ENCODE peak calls at places on chromosomes 4 and X, in eight cellular contexts. One of them, this sample, is unnamed.

GRCh38 chr4:21688596-21689265 is 259.8 kb downstream of the KCNIP4 start:
- DNase-seq in T-helper 9 cell: no peak
- DNase-seq in EL: no peak
- DNase-seq in mesothelial cell of epicardium: no peak
- DNase-seq in SW480: no peak
- DNase-seq in frontal cortex: no peak
- DNase-seq in D721Med: no peak
- DNase-seq in NCI-H1092 treated with DMSO at 0.1 percent for 48 hours: no peak
- DNase-seq in this sample: no peak

GRCh38 chr4:158758142-158758541 is 10.7 kb upstream of the FNIP2 start:
- DNase-seq in T-helper 9 cell: no peak
- DNase-seq in EL: peak
- DNase-seq in mesothelial cell of epicardium: no peak
- DNase-seq in SW480: no peak
- DNase-seq in frontal cortex: no peak
- DNase-seq in D721Med: no peak
- DNase-seq in NCI-H1092 treated with DMSO at 0.1 percent for 48 hours: no peak
- DNase-seq in this sample: no peak

GRCh38 chr4:183960021-183960420 is 54.9 kb downstream of the STOX2 start:
- DNase-seq in T-helper 9 cell: no peak
- DNase-seq in EL: peak
- DNase-seq in mesothelial cell of epicardium: no peak
- DNase-seq in SW480: peak
- DNase-seq in frontal cortex: peak
- DNase-seq in D721Med: no peak
- DNase-seq in NCI-H1092 treated with DMSO at 0.1 percent for 48 hours: peak
- DNase-seq in this sample: peak

GRCh38 chr4:150972592-150972991 is 42.5 kb downstream of the LRBA start:
- DNase-seq in T-helper 9 cell: no peak
- DNase-seq in EL: no peak
- DNase-seq in mesothelial cell of epicardium: no peak
- DNase-seq in SW480: no peak
- DNase-seq in frontal cortex: no peak
- DNase-seq in D721Med: no peak
- DNase-seq in NCI-H1092 treated with DMSO at 0.1 percent for 48 hours: no peak
- DNase-seq in this sample: peak

GRCh38 chrX:17075004-17075403 is 128.5 kb downstream of the REPS2 start:
- DNase-seq in T-helper 9 cell: no peak
- DNase-seq in EL: no peak
- DNase-seq in mesothelial cell of epicardium: no peak
- DNase-seq in SW480: no peak
- DNase-seq in frontal cortex: no peak
- DNase-seq in D721Med: no peak
- DNase-seq in NCI-H1092 treated with DMSO at 0.1 percent for 48 hours: no peak
- DNase-seq in this sample: no peak

GRCh38 chr4:11189756-11190155 is 238.9 kb downstream of the HS3ST1 start:
- DNase-seq in T-helper 9 cell: no peak
- DNase-seq in EL: no peak
- DNase-seq in mesothelial cell of epicardium: no peak
- DNase-seq in SW480: no peak
- DNase-seq in frontal cortex: no peak
- DNase-seq in D721Med: no peak
- DNase-seq in NCI-H1092 treated with DMSO at 0.1 percent for 48 hours: no peak
- DNase-seq in this sample: no peak

GRCh38 chr4:76363556-76364290 is 57.2 kb downstream of the STBD1 start:
- DNase-seq in T-helper 9 cell: no peak
- DNase-seq in EL: peak
- DNase-seq in mesothelial cell of epicardium: no peak
- DNase-seq in SW480: no peak
- DNase-seq in frontal cortex: no peak
- DNase-seq in D721Med: no peak
- DNase-seq in NCI-H1092 treated with DMSO at 0.1 percent for 48 hours: no peak
- DNase-seq in this sample: no peak

GRCh38 chrX:154818916-154819770 is 13.9 kb upstream of the MPP1 start:
- DNase-seq in T-helper 9 cell: no peak
- DNase-seq in EL: no peak
- DNase-seq in mesothelial cell of epicardium: no peak
- DNase-seq in SW480: no peak
- DNase-seq in frontal cortex: no peak
- DNase-seq in D721Med: no peak
- DNase-seq in NCI-H1092 treated with DMSO at 0.1 percent for 48 hours: no peak
- DNase-seq in this sample: no peak

GRCh38 chrX:103839404-103839803 is 7.3 kb upstream of the RAB9B start:
- DNase-seq in T-helper 9 cell: no peak
- DNase-seq in EL: no peak
- DNase-seq in mesothelial cell of epicardium: no peak
- DNase-seq in SW480: no peak
- DNase-seq in frontal cortex: no peak
- DNase-seq in D721Med: no peak
- DNase-seq in NCI-H1092 treated with DMSO at 0.1 percent for 48 hours: no peak
- DNase-seq in this sample: no peak

GRCh38 chrX:108313662-108314061 is 124.6 kb downstream of the COL4A6 start:
- DNase-seq in T-helper 9 cell: no peak
- DNase-seq in EL: peak
- DNase-seq in mesothelial cell of epicardium: no peak
- DNase-seq in SW480: no peak
- DNase-seq in frontal cortex: no peak
- DNase-seq in D721Med: no peak
- DNase-seq in NCI-H1092 treated with DMSO at 0.1 percent for 48 hours: no peak
- DNase-seq in this sample: no peak

GRCh38 chr4:8838296-8838695 is 33.3 kb downstream of the HMX1 start:
- DNase-seq in T-helper 9 cell: no peak
- DNase-seq in EL: no peak
- DNase-seq in mesothelial cell of epicardium: no peak
- DNase-seq in SW480: no peak
- DNase-seq in frontal cortex: no peak
- DNase-seq in D721Med: no peak
- DNase-seq in NCI-H1092 treated with DMSO at 0.1 percent for 48 hours: no peak
- DNase-seq in this sample: no peak

GRCh38 chr4:185312699-185313098 is 83.0 kb downstream of the LRP2BP start:
- DNase-seq in T-helper 9 cell: no peak
- DNase-seq in EL: no peak
- DNase-seq in mesothelial cell of epicardium: no peak
- DNase-seq in SW480: no peak
- DNase-seq in frontal cortex: no peak
- DNase-seq in D721Med: no peak
- DNase-seq in NCI-H1092 treated with DMSO at 0.1 percent for 48 hours: no peak
- DNase-seq in this sample: no peak

GRCh38 chr4:159506801-159507517 is 404.1 kb downstream of the RAPGEF2 start:
- DNase-seq in T-helper 9 cell: no peak
- DNase-seq in EL: no peak
- DNase-seq in mesothelial cell of epicardium: no peak
- DNase-seq in SW480: no peak
- DNase-seq in frontal cortex: no peak
- DNase-seq in D721Med: no peak
- DNase-seq in NCI-H1092 treated with DMSO at 0.1 percent for 48 hours: no peak
- DNase-seq in this sample: no peak

GRCh38 chr4:76199664-76200211 is 13.9 kb downstream of the SCARB2 start:
- DNase-seq in T-helper 9 cell: no peak
- DNase-seq in EL: no peak
- DNase-seq in mesothelial cell of epicardium: no peak
- DNase-seq in SW480: no peak
- DNase-seq in frontal cortex: no peak
- DNase-seq in D721Med: no peak
- DNase-seq in NCI-H1092 treated with DMSO at 0.1 percent for 48 hours: peak
- DNase-seq in this sample: no peak

GRCh38 chr4:164800786-164801185 is 46.9 kb downstream of the SMIM31 start:
- DNase-seq in T-helper 9 cell: no peak
- DNase-seq in EL: no peak
- DNase-seq in mesothelial cell of epicardium: no peak
- DNase-seq in SW480: no peak
- DNase-seq in frontal cortex: no peak
- DNase-seq in D721Med: no peak
- DNase-seq in NCI-H1092 treated with DMSO at 0.1 percent for 48 hours: no peak
- DNase-seq in this sample: no peak

GRCh38 chr4:185742766-185743165 is 69.2 kb downstream of the SORBS2 start:
- DNase-seq in T-helper 9 cell: no peak
- DNase-seq in EL: no peak
- DNase-seq in mesothelial cell of epicardium: no peak
- DNase-seq in SW480: peak
- DNase-seq in frontal cortex: no peak
- DNase-seq in D721Med: no peak
- DNase-seq in NCI-H1092 treated with DMSO at 0.1 percent for 48 hours: no peak
- DNase-seq in this sample: no peak

GRCh38 chrX:68647156-68647957 is at the start of gene STARD8:
- DNase-seq in T-helper 9 cell: no peak
- DNase-seq in EL: peak
- DNase-seq in mesothelial cell of epicardium: no peak
- DNase-seq in SW480: peak
- DNase-seq in frontal cortex: peak
- DNase-seq in D721Med: no peak
- DNase-seq in NCI-H1092 treated with DMSO at 0.1 percent for 48 hours: peak
- DNase-seq in this sample: no peak

GRCh38 chr4:8542776-8543525 is 37.2 kb upstream of the GPR78 start:
- DNase-seq in T-helper 9 cell: no peak
- DNase-seq in EL: peak
- DNase-seq in mesothelial cell of epicardium: no peak
- DNase-seq in SW480: no peak
- DNase-seq in frontal cortex: no peak
- DNase-seq in D721Med: no peak
- DNase-seq in NCI-H1092 treated with DMSO at 0.1 percent for 48 hours: no peak
- DNase-seq in this sample: no peak

GRCh38 chr4:1501754-1502500 is 95.7 kb upstream of the NKX1-1 start:
- DNase-seq in T-helper 9 cell: no peak
- DNase-seq in EL: no peak
- DNase-seq in mesothelial cell of epicardium: peak
- DNase-seq in SW480: no peak
- DNase-seq in frontal cortex: no peak
- DNase-seq in D721Med: no peak
- DNase-seq in NCI-H1092 treated with DMSO at 0.1 percent for 48 hours: no peak
- DNase-seq in this sample: no peak

GRCh38 chr4:127732623-127733199 is 2.5 kb downstream of the SLC25A31 start:
- DNase-seq in T-helper 9 cell: no peak
- DNase-seq in EL: peak
- DNase-seq in mesothelial cell of epicardium: no peak
- DNase-seq in SW480: peak
- DNase-seq in frontal cortex: peak
- DNase-seq in D721Med: peak
- DNase-seq in NCI-H1092 treated with DMSO at 0.1 percent for 48 hours: peak
- DNase-seq in this sample: peak